ENCODE peak calls at places on chromosomes 7 and 10, in six cellular contexts. S, E, H, W, O and M are unnamed samples.

GRCh38 chr10:17454181-17454800 is at the start of gene ST8SIA6:
- DNase-seq in S (peak; percentile 61), E (peak; percentile 59), H (peak; percentile 56), W (peak; percentile 52), O (peak; percentile 16), M (no peak)

GRCh38 chr7:155845226-155845625 is 33.0 kb upstream of the SHH start:
- DNase-seq in S (no peak), E (no peak), H (no peak), W (no peak), O (no peak), M (no peak)

GRCh38 chr7:18167815-18168214 is 140.2 kb upstream of the PRPS1L1 start:
- DNase-seq in S (no peak), E (no peak), H (no peak), W (no peak), O (no peak), M (no peak)

GRCh38 chr10:49615721-49616120 is 1.9 kb downstream of the CHAT start:
- DNase-seq in S (no peak), E (no peak), H (no peak), W (no peak), O (no peak), M (no peak)

GRCh38 chr10:129704786-129705525 is 237.9 kb downstream of the MGMT start:
- DNase-seq in S (no peak), E (no peak), H (no peak), W (no peak), O (peak; percentile 44), M (no peak)

GRCh38 chr7:57339198-57339944 is 110.6 kb upstream of the ZNF716 start:
- DNase-seq in S (no peak), E (no peak), H (no peak), W (no peak), O (no peak), M (no peak)

GRCh38 chr7:115356139-115356746 is 434.3 kb downstream of the MDFIC start:
- DNase-seq in S (no peak), E (no peak), H (no peak), W (no peak), O (peak; percentile 48), M (no peak)

GRCh38 chr10:124577651-124578050 is 116.0 kb downstream of the LHPP start:
- DNase-seq in S (peak; percentile 31), E (peak; percentile 16), H (no peak), W (no peak), O (no peak), M (no peak)

GRCh38 chr7:26369519-26370385 is 78.1 kb downstream of the SNX10 start:
- DNase-seq in S (peak; percentile 54), E (no peak), H (peak; percentile 40), W (peak; percentile 65), O (peak; percentile 82), M (no peak)

GRCh38 chr7:136605532-136606329 is 262.7 kb upstream of the CHRM2 start:
- DNase-seq in S (no peak), E (no peak), H (no peak), W (no peak), O (no peak), M (no peak)

DNA sequence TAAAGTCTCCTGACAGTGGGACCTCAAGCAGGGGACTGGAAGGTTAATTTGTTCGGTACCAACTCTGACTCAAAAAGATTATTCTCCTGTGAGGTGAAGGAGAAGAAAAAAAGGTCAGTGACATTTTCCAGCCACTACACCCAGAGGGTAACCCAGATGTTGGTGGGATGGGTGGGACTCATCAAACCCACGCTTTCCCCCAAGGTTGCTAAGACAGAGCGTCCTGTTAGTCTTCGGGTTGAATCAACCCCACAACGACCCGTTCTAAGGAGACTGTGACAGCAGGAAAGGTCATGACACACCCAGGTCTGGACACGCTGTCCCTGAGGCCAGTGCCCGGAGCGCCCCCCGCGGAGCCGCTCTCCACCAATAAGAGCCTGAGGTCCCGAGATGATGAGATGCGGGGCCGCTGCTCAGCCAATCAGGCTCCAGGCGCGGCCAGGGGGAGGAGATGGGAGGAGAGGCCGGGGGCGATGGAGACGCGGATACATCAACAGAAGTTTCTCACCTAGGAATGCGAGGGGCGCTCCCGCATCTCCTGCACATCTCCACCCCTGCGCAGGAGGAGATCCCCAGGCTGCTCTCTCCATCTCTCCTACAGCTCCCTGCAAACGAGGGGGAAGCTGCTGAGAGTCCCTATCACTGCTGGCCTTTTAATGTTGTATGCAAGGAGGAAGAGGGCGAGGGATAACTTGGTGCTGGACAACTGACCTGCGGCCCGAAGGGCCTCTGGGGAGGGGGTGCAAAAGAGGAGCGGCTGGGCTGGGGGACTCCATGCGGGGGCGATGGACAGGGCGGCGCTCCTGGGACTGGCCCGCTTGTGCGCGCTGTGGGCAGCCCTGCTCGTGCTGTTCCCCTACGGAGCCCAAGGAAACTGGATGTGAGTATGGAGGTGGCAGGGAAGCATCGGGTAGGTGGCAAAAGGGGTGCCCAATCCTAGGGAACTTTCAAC is at the start of gene WNT16:
- DNase-seq in S (no peak), E (peak; percentile 39), H (no peak), W (no peak), O (no peak), M (no peak)
- H3K4me3 ChIP-seq in S (no peak within 1 kb of the TSS), E (peak within 1 kb of the TSS; percentile 36), H (no peak within 1 kb of the TSS), W (peak within 1 kb of the TSS; percentile 36), O (no peak within 1 kb of the TSS), M (no peak within 1 kb of the TSS)

DNA sequence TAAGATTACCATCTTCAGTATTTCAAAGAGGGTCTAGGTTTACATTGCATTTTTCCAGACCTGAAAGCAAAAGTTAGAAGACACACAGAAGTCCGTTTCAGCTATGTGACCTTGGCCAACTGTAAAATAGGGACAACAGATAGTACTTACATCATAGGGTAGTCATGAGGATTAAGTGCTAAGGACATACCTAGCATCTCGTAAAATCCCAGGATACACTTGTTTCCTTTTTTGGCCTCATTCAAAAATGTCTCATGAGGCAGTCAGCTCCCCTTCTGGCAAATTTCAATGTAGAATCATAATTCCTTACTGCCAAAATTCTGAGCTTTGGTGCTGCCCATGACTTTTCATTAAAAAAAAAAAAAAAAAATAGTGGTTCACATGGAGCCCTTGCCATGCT is 6.4 kb upstream of the DUSP5 start:
- DNase-seq in S (no peak), E (no peak), H (no peak), W (no peak), O (peak; percentile 72), M (no peak)
- H3K4me1 ChIP-seq in S (peaks cover 8% of the 10 kb centered on the region), E (peaks cover 6% of the 10 kb centered on the region), H (peaks cover 9% of the 10 kb centered on the region), W (no peaks in the 10 kb centered on the region), O (peaks cover 50% of the 10 kb centered on the region), M (peaks cover 6% of the 10 kb centered on the region)

GRCh38 chr10:6522230-6522629 is 57.8 kb downstream of the PRKCQ start:
- DNase-seq in S (no peak), E (no peak), H (no peak), W (no peak), O (peak; percentile 13), M (no peak)
- H3K27ac ChIP-seq in S (no peak overlapping the region), E (no peak overlapping the region), H (no peak overlapping the region), W (no peak overlapping the region), O (no peak overlapping the region), M (no peak overlapping the region)

DNA sequence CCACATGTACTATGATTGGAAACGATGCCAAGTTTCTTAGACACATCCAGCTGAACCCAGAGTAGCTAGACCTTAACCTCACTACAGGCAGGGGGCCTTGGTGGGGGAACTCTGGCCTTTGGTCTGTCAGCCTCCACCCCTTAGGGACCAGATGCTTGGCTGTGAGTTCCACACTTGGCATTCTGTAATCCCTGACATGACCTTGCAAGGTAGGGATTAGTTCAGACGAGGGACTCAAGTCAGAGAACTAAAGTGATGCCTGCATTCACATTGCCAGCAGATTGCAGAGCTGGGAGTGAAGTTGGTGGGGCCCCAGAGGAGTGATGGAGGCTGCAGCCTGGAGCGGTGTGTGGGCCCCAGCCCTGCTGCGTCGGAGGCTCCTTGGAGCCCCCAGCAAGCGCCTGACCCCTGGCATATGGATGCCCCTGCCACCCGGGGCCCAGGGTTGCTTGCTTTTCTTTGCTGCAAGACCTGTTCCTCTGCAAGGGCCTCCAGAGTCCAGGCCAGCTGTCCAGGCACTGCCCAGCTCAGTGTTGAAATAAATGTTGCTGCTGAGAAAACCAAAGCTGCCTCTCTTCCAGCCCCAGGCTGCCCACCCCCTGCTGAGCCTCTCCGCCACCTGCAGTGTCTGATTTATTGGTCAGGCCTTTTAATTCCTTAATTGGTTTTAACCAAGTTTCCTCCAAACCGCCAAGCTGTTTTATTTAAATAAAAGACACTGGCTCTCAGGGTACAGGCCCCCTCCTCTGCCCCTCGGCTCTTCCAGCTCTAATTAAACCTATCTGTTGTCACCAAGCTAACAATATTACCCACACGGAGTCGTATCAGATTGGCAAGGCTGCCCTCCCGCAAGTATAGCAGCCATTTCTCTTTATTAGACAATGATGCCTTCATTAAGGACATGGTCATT is 4.7 kb downstream of the NPTX2 start:
- DNase-seq in S (no peak), E (no peak), H (no peak), W (no peak), O (no peak), M (no peak)
- H3K4me3 ChIP-seq in S (no peak overlapping the region), E (no peak overlapping the region), H (no peak overlapping the region), W (no peak overlapping the region), O (no peak overlapping the region), M (no peak overlapping the region)

GRCh38 chr7:47452295-47452694 is 129.6 kb downstream of the TNS3 start:
- DNase-seq in S (no peak), E (no peak), H (no peak), W (no peak), O (no peak), M (no peak)

GRCh38 chr7:47453093-47454056 is 128.5 kb downstream of the TNS3 start:
- DNase-seq in S (no peak), E (peak; percentile 85), H (no peak), W (peak; percentile 49), O (peak; percentile 93), M (no peak)

GRCh38 chr7:47451851-47452205 is 130.1 kb downstream of the TNS3 start:
- DNase-seq in S (no peak), E (no peak), H (no peak), W (no peak), O (no peak), M (no peak)

GRCh38 chr7:47454066-47454950 is 127.6 kb downstream of the TNS3 start:
- DNase-seq in S (no peak), E (no peak), H (no peak), W (no peak), O (peak; percentile 52), M (no peak)

GRCh38 chr7:47452715-47453092 is 129.2 kb downstream of the TNS3 start:
- DNase-seq in S (no peak), E (no peak), H (no peak), W (no peak), O (no peak), M (no peak)
- H3K4me1 ChIP-seq in S (no peaks in the 10 kb centered on the region), E (peaks cover 49% of the 10 kb centered on the region), H (no peaks in the 10 kb centered on the region), W (peaks cover 3% of the 10 kb centered on the region), O (peaks cover 47% of the 10 kb centered on the region), M (no peaks in the 10 kb centered on the region)

DNA sequence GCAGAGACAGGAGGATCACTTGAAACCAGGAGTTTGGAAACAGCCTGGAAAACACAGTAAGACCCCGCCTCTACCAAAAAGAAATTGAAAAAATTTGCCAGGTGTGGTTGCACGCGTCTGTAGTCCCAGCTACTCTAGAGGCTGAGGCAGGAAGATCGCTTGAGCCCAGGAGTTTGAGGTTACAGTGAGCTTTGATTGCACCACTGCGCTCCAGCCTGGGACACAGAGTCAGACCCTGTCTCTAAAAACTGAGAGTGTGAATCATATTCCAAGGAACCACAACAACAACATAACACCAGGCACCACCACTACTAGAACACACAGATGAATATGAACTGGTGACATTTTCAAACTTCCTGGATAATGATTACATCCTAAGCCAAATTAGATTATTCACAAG is 324.2 kb downstream of the CALN1 start:
- DNase-seq in S (no peak), E (no peak), H (no peak), W (no peak), O (no peak), M (no peak)
- H3K27ac ChIP-seq in S (no peak overlapping the region), E (no peak overlapping the region), H (no peak overlapping the region), W (no peak overlapping the region), O (no peak overlapping the region), M (no peak overlapping the region)

GRCh38 chr7:105497016-105497415 is 25.1 kb downstream of the PUS7 start:
- DNase-seq in S (no peak), E (no peak), H (no peak), W (no peak), O (no peak), M (no peak)
- H3K4me3 ChIP-seq in S (no peak overlapping the region), E (no peak overlapping the region), H (no peak overlapping the region), W (no peak overlapping the region), O (no peak overlapping the region), M (no peak overlapping the region)

GRCh38 chr10:80518807-80519360 is 18.8 kb upstream of the SH2D4B start:
- DNase-seq in S (no peak), E (no peak), H (no peak), W (no peak), O (no peak), M (no peak)
- H3K4me1 ChIP-seq in S (peaks cover 10% of the 10 kb centered on the region), E (peaks cover 20% of the 10 kb centered on the region), H (peaks cover 4% of the 10 kb centered on the region), W (no peaks in the 10 kb centered on the region), O (no peaks in the 10 kb centered on the region), M (no peaks in the 10 kb centered on the region)